ENCODE peak calls at places on chromosomes 16 and 17, in five cellular contexts. V, S, G, Y and X are unnamed samples.

GRCh38 chr16:67661101-67661661 is 421 bp downstream of the PARD6A start:
- DNase-seq in V (peak; percentile 41), S (peak; percentile 73), G (no peak), Y (no peak), X (no peak)

GRCh38 chr16:30605148-30605547 is 5.0 kb downstream of the ZNF689 start:
- DNase-seq in V (no peak), S (no peak), G (no peak), Y (no peak), X (no peak)

GRCh38 chr17:44314869-44315661 is 6.7 kb downstream of the RUNDC3A start:
- DNase-seq in V (peak; percentile 73), S (no peak), G (no peak), Y (peak; percentile 40), X (peak; percentile 25)

GRCh38 chr17:40341808-40342574 is 22.5 kb downstream of the GJD3 start:
- DNase-seq in V (peak; percentile 72), S (peak; percentile 92), G (peak; percentile 84), Y (peak; percentile 81), X (peak; percentile 86)

GRCh38 chr17:39175695-39176093 is 9.7 kb upstream of the ARL5C start:
- DNase-seq in V (no peak), S (no peak), G (no peak), Y (no peak), X (no peak)

GRCh38 chr16:81718637-81719036 is 60.5 kb upstream of the PLCG2 start:
- DNase-seq in V (no peak), S (no peak), G (no peak), Y (no peak), X (no peak)

GRCh38 chr17:75754378-75755204 is 10.4 kb downstream of the GALK1 start:
- DNase-seq in V (no peak), S (no peak), G (no peak), Y (no peak), X (no peak)

GRCh38 chr17:79851461-79851817 is 12.2 kb upstream of the CBX4 start:
- DNase-seq in V (peak; percentile 68), S (no peak), G (no peak), Y (peak; percentile 81), X (peak; percentile 76)

GRCh38 chr17:29007456-29008455 is 1.9 kb upstream of the SEZ6 start:
- DNase-seq in V (peak; percentile 78), S (no peak), G (no peak), Y (no peak), X (no peak)

GRCh38 chr17:16106161-16106891 is 106.7 kb downstream of the TTC19 start:
- DNase-seq in V (no peak), S (no peak), G (peak; percentile 28), Y (no peak), X (no peak)

GRCh38 chr17:72417627-72418026 is 296.8 kb downstream of the SOX9 start:
- DNase-seq in V (no peak), S (no peak), G (no peak), Y (no peak), X (no peak)

GRCh38 chr17:82457071-82457789 is 1.3 kb upstream of the NARF start:
- DNase-seq in V (no peak), S (no peak), G (no peak), Y (no peak), X (peak; percentile 60)

GRCh38 chr16:56632160-56632847 is at the start of gene MT1M:
- DNase-seq in V (no peak), S (peak; percentile 83), G (no peak), Y (peak; percentile 69), X (peak; percentile 43)

GRCh38 chr16:82043680-82044584 is 8.9 kb downstream of the HSD17B2 start:
- DNase-seq in V (no peak), S (no peak), G (no peak), Y (no peak), X (no peak)

GRCh38 chr16:11978080-11978479 is 1.5 kb downstream of the SNX29 start:
- DNase-seq in V (no peak), S (no peak), G (no peak), Y (no peak), X (no peak)

GRCh38 chr17:33661975-33662374 is 368.9 kb upstream of the ASIC2 start:
- DNase-seq in V (no peak), S (no peak), G (no peak), Y (no peak), X (no peak)

GRCh38 chr17:76727745-76728456 is 1.3 kb downstream of the METTL23 start:
- DNase-seq in V (no peak), S (peak; percentile 66), G (no peak), Y (no peak), X (peak; percentile 28)

GRCh38 chr16:3171855-3172593 is 16.0 kb upstream of the OR1F1 start:
- DNase-seq in V (peak; percentile 94), S (peak; percentile 51), G (no peak), Y (no peak), X (no peak)

GRCh38 chr17:69431835-69432234 is 17.3 kb downstream of the MAP2K6 start:
- DNase-seq in V (no peak), S (no peak), G (no peak), Y (no peak), X (no peak)

DNA sequence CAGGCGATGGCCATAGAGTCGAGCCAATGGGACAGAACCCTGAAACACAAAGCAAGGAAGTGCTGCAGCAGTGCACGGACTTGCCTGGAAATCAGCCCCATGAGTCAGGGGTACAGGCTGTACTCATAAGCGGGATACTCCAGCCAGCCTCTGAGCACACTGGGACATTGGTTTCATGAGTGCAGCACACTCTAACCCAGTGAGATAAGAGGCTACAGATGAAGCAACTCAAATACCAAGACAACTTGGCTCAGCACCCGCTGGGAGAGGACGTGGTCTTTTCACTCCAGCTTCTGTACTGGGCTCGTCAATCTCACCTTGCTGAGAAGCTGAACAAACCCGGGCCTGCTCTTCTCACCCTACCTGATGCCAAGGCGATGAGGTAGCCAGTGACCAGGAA is 98.2 kb downstream of the AXIN2 start:
- DNase-seq in V (no peak), S (no peak), G (peak; percentile 78), Y (peak; percentile 26), X (no peak)
- TF ChIP-seq EP300 in V (no peak), S (no peak), G (peak; percentile 93), Y (peak; percentile 69), X (no peak)

GRCh38 chr16:87806608-87807546 is 41.1 kb upstream of the KLHDC4 start:
- DNase-seq in V (peak; percentile 85), S (peak; percentile 75), G (no peak), Y (peak; percentile 75), X (peak; percentile 62)

GRCh38 chr16:87808108-87808507 is 42.3 kb upstream of the KLHDC4 start:
- DNase-seq in V (no peak), S (no peak), G (no peak), Y (no peak), X (no peak)

GRCh38 chr16:87803385-87803784 is 37.6 kb upstream of the KLHDC4 start:
- DNase-seq in V (no peak), S (no peak), G (no peak), Y (no peak), X (no peak)

GRCh38 chr16:87809150-87809902 is 43.5 kb upstream of the KLHDC4 start:
- DNase-seq in V (no peak), S (no peak), G (no peak), Y (no peak), X (peak; percentile 13)

GRCh38 chr16:87806246-87806607 is 40.4 kb upstream of the KLHDC4 start:
- DNase-seq in V (no peak), S (no peak), G (no peak), Y (peak; percentile 28), X (peak; percentile 16)
- H3K27ac ChIP-seq in V (peak overlapping the region; percentile 92), S (peak overlapping the region; percentile 20), G (no peak overlapping the region), Y (peak overlapping the region; percentile 71), X (peak overlapping the region; percentile 64)

DNA sequence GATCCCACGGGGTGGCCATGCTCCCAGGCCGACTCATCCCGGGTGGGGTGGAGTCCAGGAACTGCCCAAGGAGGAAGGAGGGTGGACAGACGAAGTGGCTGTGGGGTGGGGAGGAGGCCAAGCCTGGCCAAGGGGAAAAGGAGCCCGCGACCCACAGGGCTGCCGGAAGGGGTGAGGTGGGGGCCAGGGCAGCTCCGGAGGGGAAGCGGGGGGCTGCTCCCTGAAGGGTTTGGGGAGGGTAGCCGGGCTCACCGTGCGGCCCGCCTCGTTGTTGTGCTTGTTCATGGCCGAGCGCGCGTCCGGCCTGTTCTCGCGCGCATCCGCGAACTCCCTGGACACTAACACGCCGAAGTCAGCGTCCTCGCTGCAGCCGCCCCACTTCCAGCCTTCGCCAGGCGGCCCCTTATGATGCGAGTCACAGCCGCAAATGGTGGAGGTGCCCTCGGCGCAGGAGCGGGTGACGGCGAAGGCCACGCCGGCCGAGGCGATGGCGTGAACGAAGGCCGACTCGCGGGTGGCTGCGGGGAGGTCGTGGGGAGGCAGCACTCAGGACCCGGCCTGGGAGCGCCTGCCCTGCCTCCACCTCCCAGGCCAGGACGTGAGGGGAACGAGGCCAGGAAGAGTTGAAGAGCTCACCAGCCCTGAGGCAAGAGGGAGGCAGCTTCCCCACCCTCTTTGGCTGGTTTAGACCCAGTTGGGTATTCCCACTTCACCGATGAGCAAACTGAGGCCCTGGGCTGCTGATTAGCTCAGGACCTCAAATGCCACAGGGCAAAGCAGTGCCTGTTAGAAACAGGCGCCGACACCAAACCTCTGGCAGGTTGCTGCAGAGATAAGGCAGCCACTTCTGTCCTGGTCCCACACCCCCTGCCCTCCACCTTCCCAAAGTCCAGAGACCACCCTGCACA is 48.7 kb downstream of the WNT3 start:
- DNase-seq in V (no peak), S (no peak), G (no peak), Y (peak; percentile 24), X (no peak)
- TF ChIP-seq EP300 in V (no peak), S (no peak), G (no peak), Y (no peak), X (no peak)

GRCh38 chr17:5672141-5672540 is 87.8 kb upstream of the NLRP1 start:
- DNase-seq in V (no peak), S (no peak), G (no peak), Y (no peak), X (no peak)

GRCh38 chr17:5678171-5678570 is 93.9 kb upstream of the NLRP1 start:
- DNase-seq in V (no peak), S (no peak), G (no peak), Y (no peak), X (no peak)

GRCh38 chr17:5672815-5673430 is 88.6 kb upstream of the NLRP1 start:
- DNase-seq in V (no peak), S (no peak), G (no peak), Y (no peak), X (no peak)

GRCh38 chr17:5680766-5681165 is 96.5 kb upstream of the NLRP1 start:
- DNase-seq in V (no peak), S (no peak), G (no peak), Y (no peak), X (no peak)

DNA sequence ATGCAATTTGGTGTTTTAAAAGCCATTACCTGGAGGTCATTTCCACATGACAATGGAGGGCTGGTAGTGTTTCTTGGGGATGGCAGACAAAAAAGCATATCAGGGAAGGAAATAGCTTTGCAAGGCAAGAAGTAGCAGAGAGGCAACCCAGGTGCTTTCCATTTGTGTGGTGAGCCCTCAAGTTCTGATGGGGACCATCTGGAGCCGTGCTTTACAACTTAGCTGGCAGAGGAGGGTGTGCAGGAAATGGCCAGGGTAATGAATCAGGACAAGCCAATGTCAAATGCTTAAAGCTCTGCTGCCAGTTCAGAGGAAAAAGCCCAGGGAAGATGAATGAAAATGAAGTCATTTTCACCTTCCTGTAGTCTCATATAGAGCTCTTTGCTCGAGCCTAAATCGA is 91.7 kb upstream of the NLRP1 start:
- DNase-seq in V (no peak), S (no peak), G (no peak), Y (no peak), X (no peak)
- H3K27ac ChIP-seq in V (no peak overlapping the region), S (no peak overlapping the region), G (no peak overlapping the region), Y (no peak overlapping the region), X (no peak overlapping the region)